ENCODE peak calls at places on chromosomes 13 and 19, in six cellular contexts. S is fibroblast of pulmonary artery, G is tibial artery, N is cardiac fibroblast, V is mucosa of descending colon, F is dorsolateral prefrontal cortex. Q is an unnamed sample.

GRCh38 chr19:18514800-18515682 is 6.8 kb downstream of the ELL start:
- DNase-seq in S (peak), G (peak), N (peak), V (peak), F (no peak), Q (no peak)

GRCh38 chr13:113902536-113902935 is 38.7 kb upstream of the GAS6 start:
- DNase-seq in S (peak), G (no peak), N (no peak), V (no peak), F (no peak), Q (no peak)

GRCh38 chr13:51833980-51834379 is 11.0 kb downstream of the TMEM272 start:
- DNase-seq in S (no peak), G (no peak), N (no peak), V (no peak), F (no peak), Q (no peak)

GRCh38 chr19:5001547-5002131 is 32.7 kb downstream of the KDM4B start:
- DNase-seq in S (peak), G (no peak), N (peak), V (peak), F (no peak), Q (no peak)

GRCh38 chr19:30439271-30439750 is 67.1 kb downstream of the ZNF536 start:
- DNase-seq in S (no peak), G (no peak), N (no peak), V (no peak), F (no peak), Q (no peak)

GRCh38 chr19:46000497-46001246 is 5.4 kb downstream of the CCDC61 start:
- DNase-seq in S (no peak), G (no peak), N (no peak), V (peak), F (peak), Q (no peak)

GRCh38 chr13:114130708-114131580 is 1.5 kb downstream of the RASA3 start:
- DNase-seq in S (peak), G (peak), N (peak), V (no peak), F (peak), Q (peak)

GRCh38 chr13:36818483-36819063 is 449 bp upstream of the RFXAP start:
- DNase-seq in S (no peak), G (no peak), N (peak), V (no peak), F (no peak), Q (no peak)

GRCh38 chr13:47415048-47415447 is 518.2 kb upstream of the HTR2A start:
- DNase-seq in S (peak), G (no peak), N (peak), V (no peak), F (no peak), Q (no peak)

GRCh38 chr19:13366529-13367143 is 139.6 kb downstream of the CACNA1A start:
- DNase-seq in S (peak), G (no peak), N (peak), V (no peak), F (no peak), Q (no peak)

GRCh38 chr19:41941410-41942202 is 13.4 kb upstream of the ERFL start:
- DNase-seq in S (no peak), G (no peak), N (no peak), V (no peak), F (no peak), Q (no peak)

GRCh38 chr19:41937525-41937924 is 9.3 kb upstream of the ERFL start:
- DNase-seq in S (no peak), G (no peak), N (no peak), V (no peak), F (no peak), Q (no peak)

GRCh38 chr19:41937976-41938375 is 9.7 kb upstream of the ERFL start:
- DNase-seq in S (no peak), G (no peak), N (no peak), V (no peak), F (no peak), Q (no peak)

GRCh38 chr19:41939861-41940442 is 11.7 kb upstream of the ERFL start:
- DNase-seq in S (no peak), G (no peak), N (no peak), V (peak), F (no peak), Q (no peak)

DNA sequence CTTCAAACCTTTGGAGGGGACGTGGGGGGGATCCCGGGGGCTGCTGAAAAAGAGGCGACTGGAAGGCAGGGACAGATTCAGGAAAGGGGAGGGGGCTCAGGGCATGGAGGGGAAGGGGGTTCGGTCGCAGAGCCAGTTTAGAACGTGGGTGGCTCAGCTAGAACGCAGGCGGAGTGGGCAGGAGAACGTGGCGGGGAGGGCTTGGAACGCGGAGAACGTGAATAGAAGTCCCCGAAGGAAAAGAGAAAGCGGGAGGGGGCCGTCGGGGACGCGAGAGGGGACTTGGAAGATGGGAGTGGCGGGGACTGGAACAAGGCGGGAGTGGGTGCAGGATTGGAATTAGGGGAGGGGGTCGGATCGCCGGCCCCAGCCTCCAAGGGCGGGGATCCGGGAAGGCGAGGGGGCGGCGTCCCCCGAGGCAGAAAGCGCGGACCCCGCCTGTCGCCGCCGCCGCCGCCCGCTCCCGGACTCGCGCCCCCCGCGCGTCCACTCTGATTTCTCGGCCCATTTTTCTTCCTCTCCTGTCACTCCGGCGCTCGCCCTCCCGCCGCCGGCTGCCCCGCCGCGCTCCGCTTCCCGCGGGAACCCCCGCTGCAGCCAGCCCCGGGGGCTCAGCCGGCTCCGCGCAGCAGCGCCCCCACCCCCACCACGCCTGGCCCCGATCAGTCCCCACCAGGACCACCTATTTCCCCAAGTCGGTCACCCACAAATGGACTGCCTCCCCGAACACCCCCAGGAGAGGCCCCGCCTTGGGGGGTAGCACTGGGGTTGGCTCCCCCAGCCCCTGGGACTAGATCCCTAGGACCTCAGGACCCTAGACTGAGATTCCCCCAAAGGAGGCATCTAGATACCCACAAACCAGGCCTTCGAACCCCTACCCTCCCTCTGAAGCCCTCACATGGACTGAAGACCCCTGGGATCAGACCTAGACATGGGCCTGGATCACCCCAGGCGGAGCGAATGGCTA is 12.5 kb upstream of the ERFL start:
- DNase-seq in S (no peak), G (no peak), N (no peak), V (no peak), F (no peak), Q (no peak)
- TF ChIP-seq CTCF in S (no peak), G (no peak), N (no peak), V (no peak), F (no peak), Q (no peak)

GRCh38 chr13:109764474-109765292 is 21.7 kb downstream of the IRS2 start:
- DNase-seq in S (no peak), G (no peak), N (no peak), V (no peak), F (no peak), Q (no peak)
- TF ChIP-seq CTCF in S (no peak), G (no peak), N (peak), V (no peak), F (peak), Q (no peak)

GRCh38 chr13:48643159-48643558 is 10.6 kb upstream of the CYSLTR2 start:
- DNase-seq in S (no peak), G (no peak), N (no peak), V (no peak), F (no peak), Q (no peak)
- TF ChIP-seq CTCF in S (no peak), G (no peak), N (no peak), V (no peak), F (no peak), Q (peak)

DNA sequence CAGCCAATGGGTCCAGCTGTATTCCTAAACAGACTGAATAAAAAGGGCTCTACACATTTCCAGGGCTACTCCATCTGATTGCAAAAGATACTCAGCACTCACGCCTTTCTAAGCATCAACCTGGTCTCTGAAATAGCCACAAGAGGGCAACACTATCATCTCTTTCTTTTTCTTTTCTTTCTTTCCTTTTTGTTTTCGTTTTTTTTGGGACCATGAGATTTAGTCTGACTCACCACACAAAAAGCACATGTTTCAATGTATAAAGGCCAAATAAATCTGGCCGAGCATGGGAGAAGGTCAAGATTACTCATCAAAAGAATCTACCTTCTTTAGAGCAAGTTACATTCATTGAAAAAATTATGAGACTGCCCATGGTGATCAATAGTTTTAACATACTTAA is 805.6 kb upstream of the ARGLU1 start:
- DNase-seq in S (peak), G (no peak), N (peak), V (no peak), F (no peak), Q (no peak)
- TF ChIP-seq CTCF in S (peak), G (peak), N (peak), V (no peak), F (peak), Q (no peak)

GRCh38 chr19:42178791-42179500 is 38.5 kb downstream of the DEDD2 start:
- DNase-seq in S (no peak), G (no peak), N (no peak), V (no peak), F (no peak), Q (no peak)
- TF ChIP-seq CTCF in S (peak), G (no peak), N (peak), V (no peak), F (no peak), Q (peak)

GRCh38 chr19:10070730-10071446 is 15.2 kb upstream of the SHFL start:
- DNase-seq in S (no peak), G (no peak), N (no peak), V (no peak), F (no peak), Q (no peak)

GRCh38 chr19:10076535-10076934 is 9.6 kb upstream of the SHFL start:
- DNase-seq in S (no peak), G (no peak), N (no peak), V (no peak), F (no peak), Q (no peak)

GRCh38 chr19:10079031-10079453 is 7.1 kb upstream of the SHFL start:
- DNase-seq in S (no peak), G (no peak), N (no peak), V (no peak), F (no peak), Q (no peak)

GRCh38 chr19:10078329-10078728 is 7.8 kb upstream of the SHFL start:
- DNase-seq in S (no peak), G (no peak), N (no peak), V (no peak), F (no peak), Q (no peak)

DNA sequence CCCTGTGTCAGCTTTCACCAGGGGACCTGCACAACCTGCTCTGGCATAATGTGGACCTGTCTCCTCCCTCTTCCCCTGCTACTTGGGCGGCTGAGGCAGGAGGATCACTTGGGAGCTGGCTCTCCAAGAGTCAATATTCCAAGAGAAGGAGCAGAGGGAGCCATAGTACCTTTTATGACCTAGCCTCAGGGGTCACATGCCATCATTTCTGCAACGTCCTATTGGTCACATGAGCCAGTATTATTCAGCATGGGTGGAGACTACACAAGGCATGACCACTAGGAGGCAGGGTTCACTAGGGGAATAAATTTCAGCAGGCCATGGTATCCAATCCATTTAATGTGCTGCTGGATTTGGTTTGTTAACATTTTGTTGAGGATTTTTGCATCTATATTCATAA is 12.0 kb upstream of the SHFL start:
- DNase-seq in S (peak), G (no peak), N (peak), V (no peak), F (no peak), Q (no peak)
- TF ChIP-seq CTCF in S (peak), G (no peak), N (peak), V (no peak), F (no peak), Q (peak)

GRCh38 chr19:49666120-49666444 is 349 bp downstream of the BCL2L12 start:
- DNase-seq in S (no peak), G (no peak), N (no peak), V (no peak), F (no peak), Q (no peak)
- TF ChIP-seq CTCF in S (no peak), G (no peak), N (no peak), V (no peak), F (peak), Q (no peak)

DNA sequence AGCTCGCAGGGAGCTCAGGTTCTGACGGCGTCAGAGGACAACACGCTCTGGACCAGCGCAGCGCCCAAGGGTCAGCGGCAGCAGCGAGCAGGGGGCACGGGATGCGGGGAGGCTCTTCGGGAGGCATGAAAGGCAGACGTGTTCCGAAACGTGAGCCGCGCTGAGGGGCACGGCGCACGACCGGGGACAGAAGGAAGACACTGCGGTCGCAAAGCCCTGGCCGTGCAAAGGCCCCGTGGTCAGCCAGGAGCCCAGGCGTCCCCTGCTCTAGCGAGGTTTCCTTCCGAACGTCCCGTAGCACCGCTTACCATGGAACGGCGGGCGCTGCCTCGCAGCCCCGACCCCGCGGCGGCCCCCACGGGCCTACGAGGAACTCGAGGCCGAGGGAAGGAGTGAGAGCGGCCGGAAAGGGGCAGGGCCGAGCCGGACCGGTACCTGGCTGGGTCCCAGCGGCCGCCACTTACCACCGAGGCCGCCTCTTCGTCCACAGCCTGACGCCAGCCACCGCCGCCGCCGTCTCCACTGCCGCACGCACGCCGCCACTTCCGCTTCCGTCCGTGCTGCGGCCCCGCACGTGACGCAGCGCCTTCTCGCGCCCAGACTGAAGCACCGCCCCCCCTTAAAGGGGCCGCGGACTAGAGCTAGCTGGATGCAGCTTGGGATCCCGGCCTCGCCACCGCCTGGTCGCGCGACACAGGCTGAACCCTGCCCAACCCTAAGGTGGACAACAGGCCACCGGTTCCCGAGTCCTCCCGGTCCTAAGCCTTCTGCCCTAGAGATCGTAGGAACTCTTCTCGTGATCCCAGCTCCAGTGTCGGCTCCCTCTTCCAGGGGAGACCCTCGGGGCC is 9.4 kb downstream of the ABHD17A start:
- DNase-seq in S (peak), G (peak), N (peak), V (peak), F (peak), Q (peak)
- TF ChIP-seq CTCF in S (no peak), G (peak), N (no peak), V (no peak), F (peak), Q (no peak)

GRCh38 chr19:2663920-2664571 is 38.4 kb downstream of the GNG7 start:
- DNase-seq in S (no peak), G (no peak), N (peak), V (no peak), F (no peak), Q (no peak)
- TF ChIP-seq CTCF in S (peak), G (no peak), N (no peak), V (no peak), F (no peak), Q (no peak)